ENCODE peak calls at places on chromosomes 3 and 15, in nine cellular contexts. M, L, C, T, Q, W, B, I and O are unnamed samples. For H3K27me3, the result is how much of the 10 kb centered on the place peaks cover.

GRCh38 chr15:82699726-82700125 is 9.9 kb downstream of the AP3B2 start:
- DNase-seq in M (no peak), L (no peak), C (no peak), T (no peak), Q (no peak), W (no peak), B (no peak), I (peak), O (peak)

GRCh38 chr3:74214286-74214685 is 400.2 kb downstream of the CNTN3 start:
- DNase-seq in M (no peak), L (no peak), C (no peak), T (no peak), Q (no peak), W (no peak), B (no peak), I (no peak), O (no peak)

GRCh38 chr3:12237912-12238650 is 50.8 kb upstream of the PPARG start:
- DNase-seq in M (no peak), L (no peak), C (no peak), T (no peak), Q (no peak), W (no peak), B (no peak), I (no peak), O (no peak)

GRCh38 chr3:179969525-179969924 is 67.2 kb downstream of the PEX5L start:
- DNase-seq in M (peak), L (no peak), C (no peak), T (no peak), Q (peak), W (no peak), B (no peak), I (no peak), O (no peak)

GRCh38 chr3:160163259-160163878 is 61.9 kb upstream of the C3orf80 start:
- DNase-seq in M (peak), L (no peak), C (no peak), T (peak), Q (no peak), W (no peak), B (no peak), I (no peak), O (no peak)

GRCh38 chr3:140092883-140093536 is 158.0 kb downstream of the CLSTN2 start:
- DNase-seq in M (no peak), L (no peak), C (no peak), T (no peak), Q (no peak), W (no peak), B (no peak), I (peak), O (no peak)

GRCh38 chr3:53921296-53921695 is 29.6 kb upstream of the SELENOK start:
- DNase-seq in M (no peak), L (no peak), C (no peak), T (no peak), Q (no peak), W (no peak), B (no peak), I (no peak), O (no peak)

GRCh38 chr3:130539005-130539404 is 22.0 kb downstream of the COL6A6 start:
- DNase-seq in M (peak), L (no peak), C (no peak), T (no peak), Q (no peak), W (no peak), B (no peak), I (peak), O (no peak)

GRCh38 chr3:12729313-12729676 is 29.8 kb downstream of the TMEM40 start:
- DNase-seq in M (no peak), L (no peak), C (no peak), T (no peak), Q (no peak), W (no peak), B (no peak), I (no peak), O (no peak)

DNA sequence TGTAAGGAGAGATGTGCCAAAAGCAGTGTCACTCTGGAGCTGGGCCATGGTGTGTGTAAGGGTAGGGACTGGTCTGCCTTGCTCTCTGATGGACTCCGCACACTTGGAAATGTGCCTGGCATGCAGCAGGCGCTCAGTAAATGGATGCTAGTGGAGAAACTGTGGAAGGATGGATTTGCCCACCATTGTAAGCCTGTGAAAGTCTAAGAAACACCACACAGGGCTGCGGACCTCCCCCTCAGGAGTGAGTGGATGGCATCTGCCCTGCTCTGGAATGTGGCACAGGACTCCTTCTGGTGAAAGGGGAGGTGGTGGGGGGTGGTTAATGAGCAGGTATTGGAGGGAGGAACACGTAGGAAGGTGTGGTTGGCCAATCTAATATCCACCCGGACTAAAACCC is 62.2 kb upstream of the ACAN start:
- DNase-seq in M (no peak), L (no peak), C (no peak), T (peak), Q (no peak), W (no peak), B (no peak), I (no peak), O (no peak)
- H3K27me3 ChIP-seq in M (under half), L (under half), C (under half), T (under half), Q (under half), W (under half), B (under half), I (under half), O (under half)

GRCh38 chr3:62101488-62101887 is 271.9 kb downstream of the FEZF2 start:
- DNase-seq in M (no peak), L (no peak), C (no peak), T (no peak), Q (no peak), W (no peak), B (no peak), I (no peak), O (no peak)

GRCh38 chr3:62097121-62097520 is 276.2 kb downstream of the FEZF2 start:
- DNase-seq in M (no peak), L (no peak), C (no peak), T (no peak), Q (no peak), W (no peak), B (peak), I (no peak), O (no peak)

GRCh38 chr3:62098646-62099365 is 274.5 kb downstream of the FEZF2 start:
- DNase-seq in M (no peak), L (no peak), C (no peak), T (no peak), Q (no peak), W (no peak), B (no peak), I (no peak), O (no peak)

GRCh38 chr3:62103531-62103930 is 269.8 kb downstream of the FEZF2 start:
- DNase-seq in M (no peak), L (no peak), C (no peak), T (no peak), Q (no peak), W (no peak), B (no peak), I (no peak), O (no peak)

DNA sequence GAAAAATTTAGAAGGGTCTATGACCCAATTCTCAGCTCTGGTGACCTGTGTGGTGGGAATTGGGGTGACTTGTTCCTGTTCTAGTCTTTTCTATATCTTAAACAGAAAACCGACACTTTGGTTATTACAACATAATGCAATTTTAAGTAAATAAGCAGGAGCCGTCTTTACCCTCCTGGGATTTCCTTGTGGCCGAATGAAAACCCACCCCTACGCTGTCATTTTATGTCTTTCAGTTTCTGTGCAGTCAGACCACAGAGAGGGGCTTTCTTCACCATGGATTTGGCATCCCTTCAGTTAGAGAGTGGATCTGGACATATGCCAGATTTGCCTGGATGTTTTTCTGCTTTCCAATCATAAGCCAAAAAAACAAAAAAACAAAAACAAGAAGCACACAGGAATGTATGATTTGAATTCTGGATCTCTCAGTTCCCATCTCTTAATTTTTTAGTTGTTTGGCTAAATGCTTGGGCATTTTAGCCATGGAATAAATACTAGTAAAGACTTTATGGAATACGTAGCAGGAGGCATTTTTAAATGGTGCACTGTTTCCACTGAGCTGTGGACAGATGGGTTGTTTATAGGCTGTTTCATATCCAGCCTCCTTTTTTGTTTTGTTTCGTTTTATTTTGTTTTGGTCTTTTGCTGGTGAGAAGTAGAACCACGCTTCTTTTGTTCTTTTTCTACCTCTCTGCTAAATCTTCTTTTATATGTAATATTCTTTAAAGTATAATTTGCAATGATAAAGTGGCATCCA is 272.9 kb downstream of the FEZF2 start:
- DNase-seq in M (no peak), L (no peak), C (no peak), T (no peak), Q (no peak), W (no peak), B (no peak), I (no peak), O (no peak)
- H3K27ac ChIP-seq in M (no peak), L (peak), C (no peak), T (no peak), Q (no peak), W (no peak), B (peak), I (no peak), O (no peak)

GRCh38 chr15:96341465-96342142 is 11.1 kb downstream of the NR2F2 start:
- DNase-seq in M (no peak), L (no peak), C (peak), T (peak), Q (no peak), W (no peak), B (peak), I (peak), O (no peak)
- H3K27me3 ChIP-seq in M (under half), L (under half), C (under half), T (under half), Q (under half), W (under half), B (under half), I (under half), O (half or more)

GRCh38 chr3:152662157-152662556 is 172.8 kb upstream of the P2RY1 start:
- DNase-seq in M (no peak), L (no peak), C (no peak), T (no peak), Q (no peak), W (no peak), B (no peak), I (no peak), O (no peak)

GRCh38 chr3:152658977-152659376 is 176.0 kb upstream of the P2RY1 start:
- DNase-seq in M (no peak), L (no peak), C (no peak), T (no peak), Q (no peak), W (no peak), B (no peak), I (no peak), O (no peak)

GRCh38 chr3:152656207-152657001 is 178.5 kb upstream of the P2RY1 start:
- DNase-seq in M (no peak), L (no peak), C (no peak), T (no peak), Q (no peak), W (no peak), B (no peak), I (peak), O (no peak)

DNA sequence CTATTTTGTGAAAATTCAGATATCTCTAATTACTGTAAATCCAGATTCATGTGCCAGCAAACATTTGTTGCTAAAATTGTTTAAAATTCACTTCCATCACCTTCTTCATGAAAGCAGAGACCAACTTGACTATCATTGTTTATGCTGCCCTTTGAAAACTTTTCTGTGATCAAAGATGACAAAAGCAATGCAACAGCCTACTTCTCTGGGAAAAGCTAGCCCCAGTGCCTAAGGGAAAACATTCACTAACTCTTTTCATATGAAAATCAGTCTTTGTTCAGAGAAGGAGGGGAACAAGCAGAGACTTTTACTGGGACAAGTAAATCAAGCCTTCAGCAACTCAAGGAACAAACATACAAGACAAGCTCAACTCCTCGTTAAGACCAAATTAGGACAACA is 177.9 kb upstream of the P2RY1 start:
- DNase-seq in M (no peak), L (no peak), C (no peak), T (no peak), Q (no peak), W (no peak), B (no peak), I (peak), O (no peak)
- H3K27ac ChIP-seq in M (no peak), L (no peak), C (no peak), T (peak), Q (no peak), W (no peak), B (no peak), I (peak), O (no peak)

GRCh38 chr3:170657312-170657711 is 71.4 kb upstream of the SLC7A14 start:
- DNase-seq in M (no peak), L (no peak), C (no peak), T (no peak), Q (no peak), W (no peak), B (no peak), I (no peak), O (no peak)

GRCh38 chr3:170653801-170654200 is 67.9 kb upstream of the SLC7A14 start:
- DNase-seq in M (no peak), L (no peak), C (no peak), T (no peak), Q (no peak), W (no peak), B (no peak), I (no peak), O (no peak)

GRCh38 chr3:170656293-170656692 is 70.4 kb upstream of the SLC7A14 start:
- DNase-seq in M (no peak), L (no peak), C (no peak), T (no peak), Q (no peak), W (no peak), B (no peak), I (no peak), O (no peak)

GRCh38 chr3:170651260-170651845 is 65.5 kb upstream of the SLC7A14 start:
- DNase-seq in M (no peak), L (no peak), C (no peak), T (no peak), Q (no peak), W (no peak), B (no peak), I (no peak), O (no peak)
- H3K27me3 ChIP-seq in M (under half), L (under half), C (under half), T (under half), Q (under half), W (under half), B (under half), I (under half), O (under half)